ENCODE peak calls at places on chromosomes 1 and 21, in four cellular contexts. One of them, this sample, is unnamed.

GRCh38 chr1:223429313-223429731 is 36.1 kb downstream of the CCDC185 start:
- DNase-seq in mesothelial cell of epicardium: no peak
- DNase-seq in GM18507: no peak
- DNase-seq in cardiac fibroblast: peak; percentile 17
- DNase-seq in this sample: peak; percentile 67

GRCh38 chr1:11570821-11571220 is 83.4 kb downstream of the FBXO2 start:
- DNase-seq in mesothelial cell of epicardium: no peak
- DNase-seq in cardiac fibroblast: no peak
- DNase-seq in GM18507: no peak
- DNase-seq in this sample: no peak

GRCh38 chr1:155064813-155065436 is 1.4 kb downstream of the EFNA4 start:
- DNase-seq in mesothelial cell of epicardium: no peak
- DNase-seq in cardiac fibroblast: no peak
- DNase-seq in GM18507: no peak
- DNase-seq in this sample: no peak

GRCh38 chr1:121483961-121484424 is 299.2 kb downstream of the SRGAP2C start:
- DNase-seq in GM18507: no peak
- DNase-seq in mesothelial cell of epicardium: no peak
- DNase-seq in cardiac fibroblast: peak; percentile 81
- DNase-seq in this sample: peak; percentile 27

GRCh38 chr1:47192458-47193384 is 2.9 kb upstream of the PDZK1IP1 start:
- DNase-seq in GM18507: peak; percentile 40
- DNase-seq in mesothelial cell of epicardium: peak; percentile 82
- DNase-seq in cardiac fibroblast: peak; percentile 73
- DNase-seq in this sample: no peak

GRCh38 chr1:178532392-178532791 is 19.5 kb downstream of the TEX35 start:
- DNase-seq in mesothelial cell of epicardium: peak; percentile 88
- DNase-seq in GM18507: peak; percentile 71
- DNase-seq in cardiac fibroblast: peak; percentile 87
- DNase-seq in this sample: no peak

GRCh38 chr1:91729621-91730348 is 156.2 kb downstream of the TGFBR3 start:
- DNase-seq in cardiac fibroblast: no peak
- DNase-seq in mesothelial cell of epicardium: no peak
- DNase-seq in GM18507: no peak
- DNase-seq in this sample: no peak

GRCh38 chr1:152110365-152110859 is 4.8 kb downstream of the TCHH start:
- DNase-seq in cardiac fibroblast: peak; percentile 65
- DNase-seq in mesothelial cell of epicardium: no peak
- DNase-seq in GM18507: no peak
- DNase-seq in this sample: no peak

GRCh38 chr1:238658766-238659165 is 727.6 kb upstream of the CHRM3 start:
- DNase-seq in GM18507: no peak
- DNase-seq in mesothelial cell of epicardium: no peak
- DNase-seq in cardiac fibroblast: peak; percentile 66
- DNase-seq in this sample: no peak

GRCh38 chr1:93686497-93687250 is 5.0 kb upstream of the BCAR3 start:
- DNase-seq in cardiac fibroblast: no peak
- DNase-seq in GM18507: no peak
- DNase-seq in mesothelial cell of epicardium: no peak
- DNase-seq in this sample: no peak

GRCh38 chr1:2412773-2413494 is 570 bp upstream of the PEX10 start:
- DNase-seq in cardiac fibroblast: no peak
- DNase-seq in mesothelial cell of epicardium: peak; percentile 51
- DNase-seq in GM18507: no peak
- DNase-seq in this sample: no peak

GRCh38 chr1:112714313-112715263 is 544 bp downstream of the PPM1J start:
- DNase-seq in mesothelial cell of epicardium: peak; percentile 53
- DNase-seq in cardiac fibroblast: peak; percentile 22
- DNase-seq in GM18507: no peak
- DNase-seq in this sample: no peak

GRCh38 chr1:244762629-244763028 is 72.8 kb upstream of the COX20 start:
- DNase-seq in GM18507: no peak
- DNase-seq in mesothelial cell of epicardium: no peak
- DNase-seq in cardiac fibroblast: no peak
- DNase-seq in this sample: no peak

GRCh38 chr21:15604424-15604823 is 125.4 kb upstream of the USP25 start:
- DNase-seq in mesothelial cell of epicardium: no peak
- DNase-seq in GM18507: no peak
- DNase-seq in cardiac fibroblast: peak; percentile 78
- DNase-seq in this sample: peak; percentile 56

GRCh38 chr1:115404936-115405335 is 66.9 kb upstream of the NGF start:
- DNase-seq in GM18507: no peak
- DNase-seq in mesothelial cell of epicardium: no peak
- DNase-seq in cardiac fibroblast: no peak
- DNase-seq in this sample: no peak

GRCh38 chr1:234759888-234760287 is 149.9 kb upstream of the IRF2BP2 start:
- DNase-seq in cardiac fibroblast: no peak
- DNase-seq in GM18507: no peak
- DNase-seq in mesothelial cell of epicardium: no peak
- DNase-seq in this sample: no peak

GRCh38 chr1:60088620-60089155 is 15.1 kb upstream of the C1orf87 start:
- DNase-seq in mesothelial cell of epicardium: no peak
- DNase-seq in GM18507: no peak
- DNase-seq in cardiac fibroblast: peak; percentile 18
- DNase-seq in this sample: no peak

GRCh38 chr1:63831409-63831808 is 57.6 kb downstream of the ROR1 start:
- DNase-seq in GM18507: no peak
- DNase-seq in cardiac fibroblast: no peak
- DNase-seq in mesothelial cell of epicardium: no peak
- DNase-seq in this sample: no peak

GRCh38 chr21:34881421-34881820 is 167.7 kb downstream of the RUNX1 start:
- DNase-seq in GM18507: no peak
- DNase-seq in mesothelial cell of epicardium: no peak
- DNase-seq in cardiac fibroblast: peak; percentile 75
- DNase-seq in this sample: no peak

GRCh38 chr1:17207540-17207939 is 2.6 kb downstream of the PADI1 start:
- DNase-seq in GM18507: no peak
- DNase-seq in cardiac fibroblast: no peak
- DNase-seq in mesothelial cell of epicardium: no peak
- DNase-seq in this sample: no peak

GRCh38 chr1:172719694-172720138 is 60.8 kb downstream of the FASLG start:
- DNase-seq in GM18507: no peak
- DNase-seq in mesothelial cell of epicardium: no peak
- DNase-seq in cardiac fibroblast: peak; percentile 76
- DNase-seq in this sample: no peak

GRCh38 chr1:27119270-27119618 is 35.7 kb downstream of the SLC9A1 start:
- DNase-seq in GM18507: no peak
- DNase-seq in mesothelial cell of epicardium: no peak
- DNase-seq in cardiac fibroblast: peak; percentile 87
- DNase-seq in this sample: no peak

GRCh38 chr1:234743866-234744581 is 134.0 kb upstream of the IRF2BP2 start:
- DNase-seq in GM18507: no peak
- DNase-seq in mesothelial cell of epicardium: no peak
- DNase-seq in cardiac fibroblast: no peak
- DNase-seq in this sample: no peak

GRCh38 chr1:214228976-214229375 is 52.0 kb upstream of the SMYD2 start:
- DNase-seq in mesothelial cell of epicardium: no peak
- DNase-seq in GM18507: no peak
- DNase-seq in cardiac fibroblast: no peak
- DNase-seq in this sample: no peak

GRCh38 chr21:45555557-45556301 is 13.5 kb upstream of the SLC19A1 start:
- DNase-seq in mesothelial cell of epicardium: peak; percentile 73
- DNase-seq in cardiac fibroblast: peak; percentile 90
- DNase-seq in GM18507: peak; percentile 56
- DNase-seq in this sample: peak; percentile 24

GRCh38 chr1:156804572-156805243 is 11.9 kb downstream of the SH2D2A start:
- DNase-seq in GM18507: no peak
- DNase-seq in cardiac fibroblast: no peak
- DNase-seq in mesothelial cell of epicardium: no peak
- DNase-seq in this sample: no peak

GRCh38 chr21:35953570-35953969 is 106.8 kb downstream of the SETD4 start:
- DNase-seq in GM18507: no peak
- DNase-seq in mesothelial cell of epicardium: no peak
- DNase-seq in cardiac fibroblast: peak; percentile 35
- DNase-seq in this sample: peak; percentile 48

GRCh38 chr1:83131692-83131955 is 867.3 kb downstream of the TTLL7 start:
- DNase-seq in mesothelial cell of epicardium: no peak
- DNase-seq in GM18507: no peak
- DNase-seq in cardiac fibroblast: no peak
- DNase-seq in this sample: peak; percentile 53

GRCh38 chr1:205950280-205950679 is 7.0 kb upstream of the SLC26A9 start:
- DNase-seq in mesothelial cell of epicardium: no peak
- DNase-seq in GM18507: no peak
- DNase-seq in cardiac fibroblast: peak; percentile 63
- DNase-seq in this sample: no peak